ENCODE peak calls at places on chromosome 21, in four cellular contexts. D, O, Q and B are unnamed samples.

GRCh38 chr21:29277442-29277841 is 21.3 kb upstream of the BACH1 start:
- DNase-seq in D (no peak), Q (no peak), O (no peak), B (no peak)

GRCh38 chr21:37435120-37435519 is 68.5 kb downstream of the DYRK1A start:
- DNase-seq in D (peak), Q (peak), O (no peak), B (no peak)

GRCh38 chr21:17455451-17455850 is 57.4 kb upstream of the CXADR start:
- DNase-seq in Q (no peak), D (no peak), O (no peak), B (no peak)

GRCh38 chr21:25752389-25752788 is 17.6 kb downstream of the GABPA start:
- DNase-seq in Q (no peak), D (no peak), O (no peak), B (no peak)

GRCh38 chr21:45003331-45004058 is 63.7 kb downstream of the SLX9 start:
- DNase-seq in D (no peak), Q (peak), O (no peak), B (peak)

GRCh38 chr21:42525228-42525604 is 11.6 kb downstream of the SLC37A1 start:
- DNase-seq in Q (no peak), O (no peak), D (no peak), B (no peak)

GRCh38 chr21:42590431-42591131 is 62.8 kb upstream of the PDE9A start:
- DNase-seq in Q (no peak), D (no peak), O (no peak), B (no peak)

GRCh38 chr21:31500071-31500470 is 156.0 kb upstream of the TIAM1 start:
- DNase-seq in Q (no peak), D (no peak), O (no peak), B (no peak)

DNA sequence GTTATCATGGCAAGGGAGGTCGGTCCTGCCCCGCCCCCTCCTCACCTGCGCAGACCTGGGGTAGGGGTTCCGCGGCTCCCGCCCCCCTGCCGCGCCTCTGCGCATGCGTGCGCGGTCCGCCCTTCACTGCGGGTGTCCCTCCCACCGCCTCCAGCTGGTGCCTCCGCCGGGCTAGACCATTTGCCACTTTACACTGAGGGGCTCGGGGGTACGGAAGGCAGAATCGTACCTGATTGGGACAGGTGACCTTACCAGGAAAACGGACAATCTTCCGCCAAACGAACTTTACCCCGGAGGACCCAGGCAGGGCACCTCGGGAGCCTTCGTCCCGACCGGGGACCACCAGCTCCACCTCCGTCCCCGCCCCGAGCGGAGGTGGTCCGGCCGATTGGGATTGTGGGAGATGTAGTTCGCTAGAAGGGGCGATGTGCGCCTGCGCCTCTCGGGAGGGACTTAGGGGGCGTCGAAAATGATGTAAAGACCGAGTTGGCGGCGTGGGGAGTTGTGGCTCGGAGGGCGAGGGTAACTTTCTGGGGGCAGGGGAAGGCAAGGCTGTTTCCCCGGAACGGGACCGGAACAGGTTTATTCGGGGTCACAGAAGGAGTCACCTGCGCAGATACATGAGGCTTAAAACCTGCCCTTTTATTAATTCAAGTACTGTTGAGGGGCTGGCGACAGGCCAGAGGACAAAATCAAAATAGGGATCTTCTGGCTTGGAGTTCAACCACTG is at the start of gene DNAJC28:
- DNase-seq in D (peak), O (peak), Q (peak), B (peak)
- H3K27ac ChIP-seq in D (peak), O (peak), Q (peak), B (peak)

DNA sequence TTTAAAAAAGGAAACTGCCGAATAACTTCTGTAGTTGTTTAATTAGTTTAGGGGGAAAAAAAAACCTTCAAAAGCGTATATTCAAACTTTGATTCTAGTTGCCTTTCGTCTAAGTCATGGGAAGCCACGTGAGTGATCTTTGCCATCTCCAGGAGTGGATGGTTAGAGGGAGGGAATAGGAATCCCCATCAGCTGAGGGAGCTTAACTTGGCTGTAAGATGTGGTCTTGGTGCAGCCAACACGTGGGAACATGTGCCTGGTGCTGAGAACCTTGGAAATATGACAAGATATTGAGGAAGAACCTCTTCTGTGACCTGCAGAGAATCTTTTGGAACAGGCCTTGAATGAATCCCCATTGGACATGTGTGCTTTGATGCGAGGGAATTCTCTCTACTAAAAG is 1.7 kb downstream of the BACE2 start:
- DNase-seq in Q (no peak), D (no peak), O (no peak), B (no peak)
- H3K27ac ChIP-seq in Q (no peak), D (no peak), O (peak), B (peak)

GRCh38 chr21:33207471-33208149 is 22.1 kb upstream of the IFNAR2 start:
- DNase-seq in Q (no peak), O (no peak), D (no peak), B (no peak)

GRCh38 chr21:33203371-33203724 is 26.4 kb upstream of the IFNAR2 start:
- DNase-seq in D (no peak), Q (no peak), O (no peak), B (no peak)

GRCh38 chr21:33208534-33208933 is 21.2 kb upstream of the IFNAR2 start:
- DNase-seq in D (no peak), Q (no peak), O (no peak), B (no peak)

GRCh38 chr21:33205476-33205875 is 24.3 kb upstream of the IFNAR2 start:
- DNase-seq in D (no peak), Q (no peak), O (no peak), B (no peak)

GRCh38 chr21:33206771-33207290 is 22.9 kb upstream of the IFNAR2 start:
- DNase-seq in D (no peak), O (no peak), Q (no peak), B (no peak)
- H3K27ac ChIP-seq in D (no peak), O (no peak), Q (no peak), B (no peak)

DNA sequence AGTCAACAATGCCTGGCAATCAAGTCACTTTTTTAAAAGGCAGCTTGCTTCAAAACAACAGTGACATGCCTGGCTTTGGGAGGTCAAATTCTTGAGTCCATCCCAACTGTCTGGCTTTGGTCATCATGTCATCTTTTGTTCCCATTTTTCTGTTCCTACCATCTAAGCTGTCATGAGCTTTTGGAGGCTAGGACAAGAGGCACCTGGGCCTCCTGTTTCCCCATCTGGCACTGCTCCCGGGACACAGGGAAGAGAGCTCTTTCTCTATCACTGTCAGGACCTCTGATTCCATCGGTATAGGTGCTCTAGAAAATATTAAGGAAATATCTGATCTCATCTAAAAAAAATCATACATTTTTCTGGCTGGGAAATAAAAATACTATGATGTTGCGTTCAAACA is 156.3 kb downstream of the CLIC6 start:
- DNase-seq in Q (no peak), D (no peak), O (no peak), B (no peak)
- H3K27ac ChIP-seq in Q (no peak), D (no peak), O (no peak), B (no peak)